ENCODE peak calls at places on chromosomes 5 and 9, in five cellular contexts. One of them, this sample, is unnamed.

GRCh38 chr9:129069128-129069824 is 11.6 kb upstream of the DOLPP1 start:
- DNase-seq in naive thymus-derived CD4-positive, alpha-beta T cell: peak
- DNase-seq in DMS79: no peak
- DNase-seq in AG08396: no peak
- DNase-seq in GM12865: peak
- DNase-seq in this sample: peak

GRCh38 chr5:128965011-128965637 is at the start of gene SLC27A6:
- DNase-seq in naive thymus-derived CD4-positive, alpha-beta T cell: no peak
- DNase-seq in DMS79: no peak
- DNase-seq in AG08396: peak
- DNase-seq in GM12865: no peak
- DNase-seq in this sample: no peak

GRCh38 chr9:16294371-16294770 is 576.1 kb downstream of the BNC2 start:
- DNase-seq in naive thymus-derived CD4-positive, alpha-beta T cell: no peak
- DNase-seq in DMS79: no peak
- DNase-seq in AG08396: no peak
- DNase-seq in GM12865: no peak
- DNase-seq in this sample: no peak

GRCh38 chr9:120925535-120926396 is 830 bp downstream of the TRAF1 start:
- DNase-seq in naive thymus-derived CD4-positive, alpha-beta T cell: peak
- DNase-seq in DMS79: no peak
- DNase-seq in AG08396: peak
- DNase-seq in GM12865: peak
- DNase-seq in this sample: peak

GRCh38 chr5:171379961-171380360 is 7.7 kb upstream of the NPM1 start:
- DNase-seq in naive thymus-derived CD4-positive, alpha-beta T cell: no peak
- DNase-seq in DMS79: no peak
- DNase-seq in AG08396: no peak
- DNase-seq in GM12865: no peak
- DNase-seq in this sample: no peak

GRCh38 chr9:130049431-130050210 is 4.1 kb upstream of the GPR107 start:
- DNase-seq in naive thymus-derived CD4-positive, alpha-beta T cell: no peak
- DNase-seq in DMS79: no peak
- DNase-seq in AG08396: no peak
- DNase-seq in GM12865: no peak
- DNase-seq in this sample: no peak

GRCh38 chr5:61313960-61314681 is 17.9 kb upstream of the ZSWIM6 start:
- DNase-seq in naive thymus-derived CD4-positive, alpha-beta T cell: no peak
- DNase-seq in DMS79: no peak
- DNase-seq in AG08396: peak
- DNase-seq in GM12865: no peak
- DNase-seq in this sample: no peak

GRCh38 chr5:100950975-100951374 is 47.9 kb upstream of the ST8SIA4 start:
- DNase-seq in naive thymus-derived CD4-positive, alpha-beta T cell: no peak
- DNase-seq in DMS79: no peak
- DNase-seq in AG08396: no peak
- DNase-seq in GM12865: no peak
- DNase-seq in this sample: peak

GRCh38 chr5:59423021-59423420 is 470.5 kb downstream of the PDE4D start:
- DNase-seq in naive thymus-derived CD4-positive, alpha-beta T cell: no peak
- DNase-seq in DMS79: no peak
- DNase-seq in AG08396: no peak
- DNase-seq in GM12865: no peak
- DNase-seq in this sample: no peak

GRCh38 chr9:125189011-125189360 is 617 bp downstream of the PPP6C start:
- DNase-seq in naive thymus-derived CD4-positive, alpha-beta T cell: peak
- DNase-seq in DMS79: peak
- DNase-seq in AG08396: peak
- DNase-seq in GM12865: peak
- DNase-seq in this sample: no peak

GRCh38 chr5:93325946-93326345 is 255.1 kb downstream of the NR2F1-AS1 start:
- DNase-seq in naive thymus-derived CD4-positive, alpha-beta T cell: no peak
- DNase-seq in DMS79: no peak
- DNase-seq in AG08396: no peak
- DNase-seq in GM12865: no peak
- DNase-seq in this sample: no peak

GRCh38 chr9:16689352-16689938 is 181.0 kb downstream of the BNC2 start:
- DNase-seq in naive thymus-derived CD4-positive, alpha-beta T cell: no peak
- DNase-seq in DMS79: no peak
- DNase-seq in AG08396: no peak
- DNase-seq in GM12865: no peak
- DNase-seq in this sample: no peak

GRCh38 chr5:139574641-139575312 is 13.6 kb downstream of the UBE2D2 start:
- DNase-seq in naive thymus-derived CD4-positive, alpha-beta T cell: peak
- DNase-seq in DMS79: no peak
- DNase-seq in AG08396: peak
- DNase-seq in GM12865: peak
- DNase-seq in this sample: no peak

GRCh38 chr5:93791520-93791972 is 50.1 kb upstream of the POU5F2 start:
- DNase-seq in naive thymus-derived CD4-positive, alpha-beta T cell: no peak
- DNase-seq in DMS79: no peak
- DNase-seq in AG08396: no peak
- DNase-seq in GM12865: no peak
- DNase-seq in this sample: peak

GRCh38 chr5:159409801-159410200 is 79.5 kb upstream of the IL12B start:
- DNase-seq in naive thymus-derived CD4-positive, alpha-beta T cell: no peak
- DNase-seq in DMS79: no peak
- DNase-seq in AG08396: no peak
- DNase-seq in GM12865: peak
- DNase-seq in this sample: peak

GRCh38 chr5:134541736-134542376 is 16.4 kb downstream of the JADE2 start:
- DNase-seq in naive thymus-derived CD4-positive, alpha-beta T cell: no peak
- DNase-seq in DMS79: no peak
- DNase-seq in AG08396: peak
- DNase-seq in GM12865: peak
- DNase-seq in this sample: peak